ENCODE peak calls at places on chromosomes 2 and 18, in four cellular contexts. One of them, this sample, is unnamed.

GRCh38 chr18:60894254-60894945 is 438.8 kb upstream of the CDH20 start:
- DNase-seq in WTC11: no peak
- DNase-seq in A549: no peak
- DNase-seq in K562: no peak
- DNase-seq in this sample: no peak

GRCh38 chr18:26307161-26307773 is 81.0 kb downstream of the TAF4B start:
- DNase-seq in K562: peak; percentile 50
- DNase-seq in WTC11: no peak
- DNase-seq in A549: peak; percentile 68
- DNase-seq in this sample: peak; percentile 35

GRCh38 chr2:241507430-241508239 is 749 bp downstream of the STK25 start:
- DNase-seq in A549: peak; percentile 58
- DNase-seq in WTC11: peak; percentile 60
- DNase-seq in K562: peak; percentile 49
- DNase-seq in this sample: peak; percentile 62

GRCh38 chr2:55992465-55992864 is 68.9 kb upstream of the EFEMP1 start:
- DNase-seq in A549: peak; percentile 88
- DNase-seq in K562: no peak
- DNase-seq in WTC11: no peak
- DNase-seq in this sample: peak; percentile 35

GRCh38 chr18:13231151-13231550 is 12.6 kb downstream of the LDLRAD4 start:
- DNase-seq in WTC11: no peak
- DNase-seq in A549: no peak
- DNase-seq in K562: no peak
- DNase-seq in this sample: no peak

GRCh38 chr2:20755132-20755800 is 67.6 kb downstream of the LDAH start:
- DNase-seq in A549: peak; percentile 7
- DNase-seq in K562: no peak
- DNase-seq in WTC11: no peak
- DNase-seq in this sample: no peak

GRCh38 chr2:46915281-46915810 is at the start of gene MCFD2:
- DNase-seq in WTC11: no peak
- DNase-seq in A549: no peak
- DNase-seq in K562: no peak
- DNase-seq in this sample: no peak

GRCh38 chr2:70964133-70964532 is 14.3 kb upstream of the ANKRD53 start:
- DNase-seq in A549: no peak
- DNase-seq in WTC11: no peak
- DNase-seq in K562: no peak
- DNase-seq in this sample: no peak

GRCh38 chr2:233538741-233539140 is 27.8 kb downstream of the USP40 start:
- DNase-seq in WTC11: no peak
- DNase-seq in A549: no peak
- DNase-seq in K562: no peak
- DNase-seq in this sample: no peak

GRCh38 chr2:175889557-175890355 is 112.3 kb downstream of the LNPK start:
- DNase-seq in K562: no peak
- DNase-seq in A549: no peak
- DNase-seq in WTC11: no peak
- DNase-seq in this sample: no peak

GRCh38 chr2:232698552-232699091 is 1.5 kb downstream of the GIGYF2 start:
- DNase-seq in WTC11: no peak
- DNase-seq in K562: no peak
- DNase-seq in A549: no peak
- DNase-seq in this sample: no peak

GRCh38 chr18:57446322-57446721 is 11.1 kb downstream of the ONECUT2 start:
- DNase-seq in WTC11: peak; percentile 73
- DNase-seq in A549: peak; percentile 58
- DNase-seq in K562: peak; percentile 29
- DNase-seq in this sample: peak; percentile 31

GRCh38 chr2:208556954-208557601 is 150.5 kb downstream of the PTH2R start:
- DNase-seq in WTC11: no peak
- DNase-seq in A549: no peak
- DNase-seq in K562: peak; percentile 23
- DNase-seq in this sample: no peak

GRCh38 chr2:128280901-128281321 is 37.8 kb downstream of the HS6ST1 start:
- DNase-seq in WTC11: peak; percentile 10
- DNase-seq in A549: no peak
- DNase-seq in K562: no peak
- DNase-seq in this sample: no peak

GRCh38 chr2:165239826-165240618 is 808 bp downstream of the SCN2A start:
- DNase-seq in A549: no peak
- DNase-seq in K562: no peak
- DNase-seq in WTC11: no peak
- DNase-seq in this sample: no peak

GRCh38 chr2:41414486-41415230 is 633.2 kb upstream of the PKDCC start:
- DNase-seq in K562: no peak
- DNase-seq in A549: peak; percentile 46
- DNase-seq in WTC11: peak; percentile 21
- DNase-seq in this sample: peak; percentile 56

DNA sequence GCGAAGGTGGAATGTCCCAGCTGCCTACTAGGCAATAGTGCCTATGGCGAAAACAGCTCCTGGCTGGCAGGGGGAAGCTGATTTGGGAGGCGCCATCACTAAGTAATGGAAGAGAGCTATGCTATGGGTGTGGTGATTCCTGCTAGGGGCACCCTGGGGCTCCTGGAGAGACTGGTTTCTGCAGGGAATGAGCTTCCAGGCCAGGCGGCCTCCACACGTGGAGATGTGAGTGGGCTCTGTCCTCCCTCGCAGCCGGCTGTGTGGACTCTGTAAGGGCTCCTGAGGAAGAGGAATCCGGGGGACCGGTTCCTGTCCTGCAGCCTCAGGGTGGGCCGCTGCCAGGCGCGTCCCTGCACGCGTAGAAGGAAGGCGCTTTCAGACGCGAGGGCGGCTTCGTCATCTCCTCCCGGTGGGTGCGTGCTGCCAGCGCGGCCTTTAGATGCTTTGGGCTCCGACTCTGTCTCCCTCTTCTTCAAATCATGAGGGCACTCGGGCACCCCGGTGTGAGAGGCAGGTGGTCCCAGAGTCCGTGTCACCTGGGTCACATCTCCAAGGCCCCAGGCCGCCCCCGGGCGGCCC is 55.5 kb upstream of the ANKRD62 start:
- DNase-seq in WTC11: peak; percentile 38
- DNase-seq in A549: no peak
- DNase-seq in K562: no peak
- DNase-seq in this sample: no peak
- TF ChIP-seq NR3C1 in WTC11: no peak
- TF ChIP-seq NR3C1 in A549: no peak
- TF ChIP-seq NR3C1 in K562: no peak
- TF ChIP-seq NR3C1 in this sample: no peak

DNA sequence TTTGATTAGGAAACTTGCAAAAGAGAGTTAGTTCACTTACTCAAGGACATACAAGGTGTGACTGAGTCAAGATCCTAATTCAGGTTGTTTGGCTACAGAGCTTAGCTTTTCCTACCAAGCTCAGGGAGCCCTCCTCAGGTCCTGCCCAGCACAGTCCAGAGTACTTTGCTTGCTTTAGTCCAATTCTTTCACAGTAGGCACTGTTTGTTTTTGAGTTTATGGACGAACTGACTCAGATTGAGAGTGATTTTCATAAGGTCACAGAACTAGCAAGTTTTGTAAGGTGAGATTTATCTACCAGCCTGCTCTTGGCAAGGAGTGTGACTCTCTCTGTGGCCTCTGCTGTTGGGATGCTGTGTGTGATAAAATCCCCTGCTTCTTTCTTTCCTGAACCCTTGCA is 310.5 kb downstream of the PTPRM start:
- DNase-seq in K562: no peak
- DNase-seq in WTC11: no peak
- DNase-seq in A549: peak; percentile 89
- DNase-seq in this sample: peak; percentile 58
- TF ChIP-seq NR3C1 in K562: no peak
- TF ChIP-seq NR3C1 in WTC11: no peak
- TF ChIP-seq NR3C1 in A549: no peak
- TF ChIP-seq NR3C1 in this sample: no peak

DNA sequence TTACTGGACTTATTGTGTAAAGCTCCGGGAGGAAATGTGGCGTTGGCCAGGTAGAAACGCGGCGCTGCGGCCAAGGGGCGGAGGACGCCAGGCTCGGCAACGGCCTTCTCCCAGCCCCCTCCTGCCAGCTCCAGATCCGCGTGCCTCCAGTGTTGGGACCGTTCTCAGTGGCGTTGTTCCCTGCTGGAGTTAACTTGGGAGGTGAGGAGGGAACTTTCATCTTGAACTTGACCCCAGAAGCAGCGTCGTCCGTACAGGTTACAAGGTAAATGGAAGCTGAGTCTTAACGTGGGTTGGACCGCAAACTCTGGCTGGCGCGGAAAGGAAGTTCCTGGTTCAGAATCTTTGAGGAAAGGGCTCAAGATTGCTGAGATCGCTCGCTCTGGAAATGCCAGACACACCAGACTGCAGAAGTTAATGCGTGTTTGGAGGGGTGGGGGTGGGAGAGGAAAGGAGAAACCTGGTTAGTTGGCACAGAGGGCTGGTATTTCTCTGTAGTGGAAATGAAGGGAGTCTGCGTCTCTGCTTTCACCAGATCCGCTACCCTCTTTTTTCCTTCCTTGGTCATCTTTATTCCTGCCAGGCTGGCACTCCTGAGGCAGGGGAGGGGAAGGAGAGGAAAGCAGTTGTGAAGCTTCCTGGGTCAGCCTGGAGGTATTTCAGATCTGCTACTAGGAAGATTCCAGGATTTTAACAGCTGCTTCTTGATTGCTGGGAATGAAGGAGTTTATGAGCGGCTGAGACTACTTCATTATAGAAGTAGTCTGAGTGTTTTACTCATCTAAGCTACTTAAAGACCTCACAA is 1.5 kb downstream of the TANC1 start:
- DNase-seq in A549: peak; percentile 30
- DNase-seq in WTC11: peak; percentile 44
- DNase-seq in K562: no peak
- DNase-seq in this sample: no peak
- TF ChIP-seq NR3C1 in A549: no peak
- TF ChIP-seq NR3C1 in WTC11: no peak
- TF ChIP-seq NR3C1 in K562: no peak
- TF ChIP-seq NR3C1 in this sample: no peak

GRCh38 chr2:587371-587960 is 89.7 kb downstream of the TMEM18 start:
- DNase-seq in WTC11: no peak
- DNase-seq in K562: no peak
- DNase-seq in A549: no peak
- DNase-seq in this sample: no peak

GRCh38 chr2:583666-584065 is 93.5 kb downstream of the TMEM18 start:
- DNase-seq in A549: no peak
- DNase-seq in K562: peak; percentile 24
- DNase-seq in WTC11: no peak
- DNase-seq in this sample: no peak

GRCh38 chr2:586518-587370 is 90.5 kb downstream of the TMEM18 start:
- DNase-seq in K562: no peak
- DNase-seq in A549: no peak
- DNase-seq in WTC11: no peak
- DNase-seq in this sample: peak; percentile 53

GRCh38 chr2:582792-583528 is 94.2 kb downstream of the TMEM18 start:
- DNase-seq in K562: no peak
- DNase-seq in A549: no peak
- DNase-seq in WTC11: no peak
- DNase-seq in this sample: no peak

DNA sequence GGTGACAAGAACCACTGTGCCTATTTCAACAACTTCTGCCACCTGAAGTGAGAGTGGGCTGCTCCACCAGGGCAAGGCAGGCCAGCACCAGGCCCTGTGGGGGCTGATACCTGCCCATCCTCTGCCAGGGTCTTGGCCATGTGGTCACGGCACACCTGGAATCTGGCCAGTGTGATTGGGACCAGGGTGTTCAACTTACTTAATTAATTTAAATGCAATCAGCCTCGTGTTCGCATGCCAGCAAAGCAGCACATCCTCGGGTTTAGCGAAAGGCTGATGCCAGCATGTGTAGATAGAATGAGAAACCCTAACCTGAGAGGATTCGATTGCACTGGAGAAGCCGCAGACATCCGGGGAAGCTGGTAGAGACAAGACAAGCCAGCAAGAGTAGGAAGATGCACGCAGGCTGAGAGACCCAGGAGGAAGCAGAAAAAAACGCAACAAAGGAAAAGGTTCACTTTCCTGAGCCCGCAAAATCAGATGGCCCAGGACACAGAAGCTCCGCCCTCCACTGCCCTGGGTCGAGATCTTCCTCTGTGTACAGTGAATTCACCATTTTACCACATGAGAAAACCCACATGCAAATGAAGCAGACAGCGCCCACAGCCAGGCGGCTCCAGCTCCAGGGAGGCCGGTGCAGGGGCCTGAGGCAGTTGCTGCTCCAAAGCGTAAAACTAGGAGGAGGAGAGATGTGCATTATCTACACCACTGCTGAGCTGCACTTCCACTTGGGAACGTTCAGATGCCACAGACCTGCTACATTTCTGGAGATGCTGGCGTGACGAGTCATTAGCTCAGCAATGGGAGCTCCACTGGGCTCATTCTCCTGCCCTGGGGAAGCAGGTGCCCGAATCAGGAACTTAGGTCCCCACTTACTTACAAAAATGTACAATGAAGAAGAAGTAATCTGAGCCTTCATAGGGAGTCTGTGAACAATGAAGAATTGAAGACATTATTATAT is 92.1 kb downstream of the TMEM18 start:
- DNase-seq in K562: no peak
- DNase-seq in A549: no peak
- DNase-seq in WTC11: no peak
- DNase-seq in this sample: no peak
- TF ChIP-seq NR3C1 in K562: no peak
- TF ChIP-seq NR3C1 in A549: no peak
- TF ChIP-seq NR3C1 in WTC11: no peak
- TF ChIP-seq NR3C1 in this sample: no peak

GRCh38 chr18:53701697-53702096 is 522.8 kb downstream of the MBD2 start:
- DNase-seq in WTC11: no peak
- DNase-seq in K562: no peak
- DNase-seq in A549: no peak
- DNase-seq in this sample: no peak

GRCh38 chr18:53702480-53702879 is 522.0 kb downstream of the MBD2 start:
- DNase-seq in A549: no peak
- DNase-seq in WTC11: no peak
- DNase-seq in K562: no peak
- DNase-seq in this sample: no peak

DNA sequence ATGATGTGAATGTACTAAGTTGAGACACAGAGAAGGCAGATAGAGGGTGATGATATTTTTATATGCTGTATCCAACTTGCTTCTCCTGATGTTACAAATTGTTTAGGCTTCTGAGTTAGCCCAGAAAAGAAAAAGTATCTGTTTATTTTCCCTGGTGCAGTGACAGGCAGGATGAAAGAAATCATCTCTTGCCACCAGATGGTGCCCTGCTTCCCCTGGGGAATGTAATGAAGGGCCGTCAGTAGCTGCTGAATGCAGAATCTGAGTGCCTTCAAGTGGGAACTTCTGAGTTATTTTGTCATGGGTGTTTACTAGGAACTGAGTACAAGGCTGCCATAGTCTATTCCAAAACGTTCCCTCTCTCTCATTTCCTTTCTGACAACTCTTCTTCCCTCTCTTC is 525.6 kb downstream of the MBD2 start:
- DNase-seq in K562: no peak
- DNase-seq in A549: peak; percentile 11
- DNase-seq in WTC11: peak; percentile 52
- DNase-seq in this sample: peak; percentile 33
- TF ChIP-seq NR3C1 in K562: no peak
- TF ChIP-seq NR3C1 in A549: no peak
- TF ChIP-seq NR3C1 in WTC11: no peak
- TF ChIP-seq NR3C1 in this sample: no peak